ENCODE peak calls at places on chromosome 16, in eight cellular contexts. One of them, this sample, is unnamed.

GRCh38 chr16:83533193-83533592 is 274.6 kb upstream of the HSBP1 start:
- DNase-seq in T-helper 1 cell: no peak
- DNase-seq in GM13977: no peak
- DNase-seq in left cardiac atrium: no peak
- DNase-seq in activated CD8-positive, alpha-beta memory T cell treated with anti-CD3 and anti-CD28 coated beads, Interleukin-2, amount 50 U/mL, for 4 hours: no peak
- DNase-seq in ureter: no peak
- DNase-seq in activated CD4-positive, alpha-beta T cell treated with anti-CD3 and anti-CD28 coated beads, Interleukin-2, amount 50 U/mL, for 1 hour: no peak
- DNase-seq in sciatic nerve: no peak
- DNase-seq in this sample: no peak

GRCh38 chr16:4882633-4883285 is 35.5 kb downstream of the UBN1 start:
- DNase-seq in activated CD4-positive, alpha-beta T cell treated with anti-CD3 and anti-CD28 coated beads, Interleukin-2, amount 50 U/mL, for 1 hour: no peak
- DNase-seq in sciatic nerve: no peak
- DNase-seq in T-helper 1 cell: no peak
- DNase-seq in activated CD8-positive, alpha-beta memory T cell treated with anti-CD3 and anti-CD28 coated beads, Interleukin-2, amount 50 U/mL, for 4 hours: no peak
- DNase-seq in left cardiac atrium: peak; percentile 58
- DNase-seq in GM13977: no peak
- DNase-seq in ureter: no peak
- DNase-seq in this sample: peak; percentile 57

GRCh38 chr16:49889725-49890397 is 33.9 kb upstream of the ZNF423 start:
- DNase-seq in left cardiac atrium: no peak
- DNase-seq in ureter: no peak
- DNase-seq in GM13977: no peak
- DNase-seq in activated CD4-positive, alpha-beta T cell treated with anti-CD3 and anti-CD28 coated beads, Interleukin-2, amount 50 U/mL, for 1 hour: no peak
- DNase-seq in sciatic nerve: no peak
- DNase-seq in T-helper 1 cell: no peak
- DNase-seq in activated CD8-positive, alpha-beta memory T cell treated with anti-CD3 and anti-CD28 coated beads, Interleukin-2, amount 50 U/mL, for 4 hours: no peak
- DNase-seq in this sample: no peak

GRCh38 chr16:88857728-88858339 is 907 bp downstream of the TRAPPC2L start:
- DNase-seq in T-helper 1 cell: peak; percentile 56
- DNase-seq in ureter: peak; percentile 81
- DNase-seq in activated CD8-positive, alpha-beta memory T cell treated with anti-CD3 and anti-CD28 coated beads, Interleukin-2, amount 50 U/mL, for 4 hours: peak; percentile 78
- DNase-seq in left cardiac atrium: peak; percentile 79
- DNase-seq in sciatic nerve: peak; percentile 86
- DNase-seq in activated CD4-positive, alpha-beta T cell treated with anti-CD3 and anti-CD28 coated beads, Interleukin-2, amount 50 U/mL, for 1 hour: peak; percentile 75
- DNase-seq in GM13977: peak; percentile 91
- DNase-seq in this sample: peak; percentile 81

GRCh38 chr16:57539072-57539796 is 2.9 kb upstream of the CCDC102A start:
- DNase-seq in GM13977: peak; percentile 57
- DNase-seq in activated CD8-positive, alpha-beta memory T cell treated with anti-CD3 and anti-CD28 coated beads, Interleukin-2, amount 50 U/mL, for 4 hours: no peak
- DNase-seq in T-helper 1 cell: no peak
- DNase-seq in left cardiac atrium: peak; percentile 1
- DNase-seq in ureter: no peak
- DNase-seq in activated CD4-positive, alpha-beta T cell treated with anti-CD3 and anti-CD28 coated beads, Interleukin-2, amount 50 U/mL, for 1 hour: no peak
- DNase-seq in sciatic nerve: peak; percentile 12
- DNase-seq in this sample: no peak

GRCh38 chr16:2701713-2702437 is 18.1 kb downstream of the PRSS27 start:
- DNase-seq in T-helper 1 cell: no peak
- DNase-seq in activated CD4-positive, alpha-beta T cell treated with anti-CD3 and anti-CD28 coated beads, Interleukin-2, amount 50 U/mL, for 1 hour: no peak
- DNase-seq in activated CD8-positive, alpha-beta memory T cell treated with anti-CD3 and anti-CD28 coated beads, Interleukin-2, amount 50 U/mL, for 4 hours: no peak
- DNase-seq in left cardiac atrium: no peak
- DNase-seq in ureter: no peak
- DNase-seq in GM13977: no peak
- DNase-seq in sciatic nerve: no peak
- DNase-seq in this sample: peak; percentile 5

GRCh38 chr16:73122604-73123386 is 74.9 kb upstream of the ZFHX3 start:
- DNase-seq in ureter: no peak
- DNase-seq in sciatic nerve: peak; percentile 77
- DNase-seq in left cardiac atrium: peak; percentile 58
- DNase-seq in T-helper 1 cell: no peak
- DNase-seq in activated CD8-positive, alpha-beta memory T cell treated with anti-CD3 and anti-CD28 coated beads, Interleukin-2, amount 50 U/mL, for 4 hours: no peak
- DNase-seq in activated CD4-positive, alpha-beta T cell treated with anti-CD3 and anti-CD28 coated beads, Interleukin-2, amount 50 U/mL, for 1 hour: no peak
- DNase-seq in GM13977: no peak
- DNase-seq in this sample: peak; percentile 56

GRCh38 chr16:80346160-80346632 is 194.6 kb upstream of the DYNLRB2 start:
- DNase-seq in ureter: no peak
- DNase-seq in left cardiac atrium: no peak
- DNase-seq in activated CD8-positive, alpha-beta memory T cell treated with anti-CD3 and anti-CD28 coated beads, Interleukin-2, amount 50 U/mL, for 4 hours: no peak
- DNase-seq in sciatic nerve: no peak
- DNase-seq in T-helper 1 cell: no peak
- DNase-seq in GM13977: peak; percentile 18
- DNase-seq in activated CD4-positive, alpha-beta T cell treated with anti-CD3 and anti-CD28 coated beads, Interleukin-2, amount 50 U/mL, for 1 hour: no peak
- DNase-seq in this sample: no peak

GRCh38 chr16:66254751-66255150 is 111.7 kb upstream of the CDH5 start:
- DNase-seq in activated CD4-positive, alpha-beta T cell treated with anti-CD3 and anti-CD28 coated beads, Interleukin-2, amount 50 U/mL, for 1 hour: no peak
- DNase-seq in sciatic nerve: no peak
- DNase-seq in left cardiac atrium: no peak
- DNase-seq in activated CD8-positive, alpha-beta memory T cell treated with anti-CD3 and anti-CD28 coated beads, Interleukin-2, amount 50 U/mL, for 4 hours: no peak
- DNase-seq in ureter: no peak
- DNase-seq in GM13977: no peak
- DNase-seq in T-helper 1 cell: no peak
- DNase-seq in this sample: no peak

GRCh38 chr16:2799205-2799851 is 1.1 kb downstream of the PRSS41 start:
- DNase-seq in sciatic nerve: no peak
- DNase-seq in T-helper 1 cell: no peak
- DNase-seq in activated CD4-positive, alpha-beta T cell treated with anti-CD3 and anti-CD28 coated beads, Interleukin-2, amount 50 U/mL, for 1 hour: no peak
- DNase-seq in left cardiac atrium: no peak
- DNase-seq in activated CD8-positive, alpha-beta memory T cell treated with anti-CD3 and anti-CD28 coated beads, Interleukin-2, amount 50 U/mL, for 4 hours: no peak
- DNase-seq in GM13977: no peak
- DNase-seq in ureter: no peak
- DNase-seq in this sample: no peak

GRCh38 chr16:85569615-85570212 is 43.4 kb upstream of the GSE1 start:
- DNase-seq in T-helper 1 cell: no peak
- DNase-seq in left cardiac atrium: no peak
- DNase-seq in activated CD8-positive, alpha-beta memory T cell treated with anti-CD3 and anti-CD28 coated beads, Interleukin-2, amount 50 U/mL, for 4 hours: peak; percentile 35
- DNase-seq in activated CD4-positive, alpha-beta T cell treated with anti-CD3 and anti-CD28 coated beads, Interleukin-2, amount 50 U/mL, for 1 hour: no peak
- DNase-seq in sciatic nerve: no peak
- DNase-seq in ureter: no peak
- DNase-seq in GM13977: peak; percentile 94
- DNase-seq in this sample: no peak